ENCODE peak calls at places on chromosomes 5 and 9, in five cellular contexts. R is cardiac fibroblast, S is lower lobe of right lung, A is fibroblast of mammary gland, Q is thyroid gland. I is an unnamed sample.

GRCh38 chr9:88583901-88584596 is 49.1 kb downstream of the NXNL2 start:
- DNase-seq in R (peak; percentile 60), S (no peak), A (peak; percentile 75), Q (no peak), I (no peak)

GRCh38 chr5:71714911-71715310 is 4.2 kb upstream of the CARTPT start:
- DNase-seq in R (no peak), S (no peak), A (no peak), Q (no peak), I (no peak)

GRCh38 chr5:42949348-42950090 is 90.6 kb downstream of the ANXA2R start:
- DNase-seq in R (peak; percentile 81), S (peak; percentile 82), A (peak; percentile 55), Q (peak; percentile 31), I (peak; percentile 83)

GRCh38 chr9:32863291-32863690 is 80.0 kb downstream of the TMEM215 start:
- DNase-seq in R (no peak), S (no peak), A (no peak), Q (no peak), I (no peak)

GRCh38 chr5:170571331-170571731 is 67.5 kb downstream of the KCNIP1 start:
- DNase-seq in R (peak; percentile 66), S (no peak), A (peak; percentile 37), Q (no peak), I (no peak)

GRCh38 chr5:38922199-38922598 is 76.4 kb downstream of the OSMR start:
- DNase-seq in R (peak; percentile 68), S (peak; percentile 67), A (peak; percentile 60), Q (peak; percentile 65), I (no peak)

GRCh38 chr9:93813687-93814560 is 141.2 kb downstream of the BARX1 start:
- DNase-seq in R (no peak), S (no peak), A (no peak), Q (no peak), I (no peak)

GRCh38 chr9:111961011-111961410 is 64.4 kb downstream of the UGCG start:
- DNase-seq in R (peak; percentile 72), S (no peak), A (peak; percentile 81), Q (no peak), I (no peak)

GRCh38 chr9:90556897-90557296 is 85.7 kb downstream of the DIRAS2 start:
- DNase-seq in R (no peak), S (no peak), A (no peak), Q (no peak), I (no peak)

DNA sequence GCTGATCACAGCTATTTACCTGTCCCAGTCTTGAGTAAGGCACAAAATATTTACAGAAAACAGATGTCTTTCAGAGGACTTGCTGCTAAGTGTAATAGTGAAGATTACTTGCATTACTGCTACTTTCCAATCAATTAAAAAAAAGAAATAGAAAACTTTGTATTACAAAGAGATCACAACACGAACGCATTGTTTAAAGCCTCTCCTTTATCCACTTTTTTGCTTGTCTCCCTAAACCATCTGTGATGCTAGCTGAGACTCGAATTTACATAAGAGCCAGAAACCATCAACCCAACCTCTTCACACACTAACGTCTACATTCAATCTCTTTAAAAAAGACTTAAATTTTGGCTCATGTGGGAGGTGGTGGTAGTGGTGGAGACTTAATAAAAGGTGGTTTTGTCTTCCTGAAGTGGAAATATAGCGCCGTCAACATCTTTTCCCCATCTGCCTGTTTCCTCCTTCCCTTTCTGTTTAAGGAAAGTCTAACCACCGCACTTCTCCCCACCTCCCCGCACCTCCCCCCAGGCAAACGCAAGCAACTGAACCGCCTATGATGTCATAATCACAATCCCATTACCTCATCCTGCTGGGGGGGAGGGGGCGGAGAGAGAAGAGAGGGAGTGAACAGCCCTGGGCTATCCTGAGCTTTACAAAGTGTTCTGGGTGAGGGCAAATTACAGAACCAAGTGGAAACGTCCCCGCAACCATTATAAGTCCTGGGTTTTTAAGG is 948 bp upstream of the FAM53C start:
- DNase-seq in R (peak; percentile 88), S (peak; percentile 83), A (peak; percentile 82), Q (no peak), I (no peak)
- H3K4me3 ChIP-seq in R (peak overlapping the region; percentile 76), S (peak overlapping the region; percentile 89), A (peak overlapping the region; percentile 94), Q (peak overlapping the region; percentile 43), I (peak overlapping the region; percentile 96)

GRCh38 chr9:95407524-95407923 is 90.0 kb upstream of the FANCC start:
- DNase-seq in R (no peak), S (no peak), A (no peak), Q (no peak), I (no peak)

GRCh38 chr9:95406114-95406513 is 88.6 kb upstream of the FANCC start:
- DNase-seq in R (peak; percentile 59), S (no peak), A (peak; percentile 73), Q (no peak), I (no peak)

GRCh38 chr9:95411211-95411892 is 93.8 kb upstream of the FANCC start:
- DNase-seq in R (no peak), S (no peak), A (no peak), Q (no peak), I (no peak)

GRCh38 chr9:95413793-95414192 is 96.3 kb upstream of the FANCC start:
- DNase-seq in R (no peak), S (no peak), A (no peak), Q (no peak), I (no peak)

DNA sequence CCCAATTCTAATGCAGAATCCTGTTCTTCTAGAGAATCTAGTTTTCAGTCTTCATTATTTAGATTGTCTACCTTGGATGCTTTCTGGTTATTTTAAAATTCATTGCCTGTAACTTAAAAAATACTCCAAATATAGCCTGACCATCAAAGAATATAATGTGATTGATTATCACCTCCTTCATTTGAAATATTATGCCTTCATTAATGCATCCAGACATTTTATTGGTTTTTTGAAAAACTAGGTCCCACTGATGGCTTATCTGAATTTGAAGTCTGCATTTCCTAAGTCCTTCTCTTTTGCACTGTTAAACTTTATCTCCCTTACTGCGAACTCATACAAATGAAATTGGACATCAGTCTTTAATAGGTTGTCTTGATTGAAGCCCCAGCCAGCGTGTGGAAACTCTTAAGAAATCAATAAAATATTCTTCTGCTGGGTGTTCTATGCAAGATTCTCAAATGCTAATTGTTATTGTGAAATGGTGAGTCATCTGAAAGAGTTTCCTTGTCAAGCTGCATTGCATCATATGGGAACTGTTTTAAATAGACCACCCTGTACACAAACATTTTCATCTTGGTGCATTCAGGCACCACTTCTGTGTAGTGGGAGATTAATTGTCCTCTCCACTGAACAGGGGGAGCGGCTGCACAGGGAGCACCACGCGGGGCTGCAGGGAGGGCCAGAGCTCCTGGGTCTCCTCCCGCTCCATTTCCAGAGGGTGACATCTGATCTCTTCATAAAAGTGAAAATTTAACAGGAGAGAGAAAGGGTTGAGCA is 92.3 kb upstream of the FANCC start:
- DNase-seq in R (peak; percentile 81), S (no peak), A (peak; percentile 89), Q (no peak), I (peak; percentile 69)
- H3K4me3 ChIP-seq in R (no peak overlapping the region), S (no peak overlapping the region), A (no peak overlapping the region), Q (no peak overlapping the region), I (no peak overlapping the region)

GRCh38 chr5:374631-375335 is 53.3 kb downstream of the AHRR start:
- DNase-seq in R (no peak), S (no peak), A (no peak), Q (no peak), I (peak; percentile 68)
- H3K4me3 ChIP-seq in R (no peak overlapping the region), S (no peak overlapping the region), A (no peak overlapping the region), Q (no peak overlapping the region), I (no peak overlapping the region)

DNA sequence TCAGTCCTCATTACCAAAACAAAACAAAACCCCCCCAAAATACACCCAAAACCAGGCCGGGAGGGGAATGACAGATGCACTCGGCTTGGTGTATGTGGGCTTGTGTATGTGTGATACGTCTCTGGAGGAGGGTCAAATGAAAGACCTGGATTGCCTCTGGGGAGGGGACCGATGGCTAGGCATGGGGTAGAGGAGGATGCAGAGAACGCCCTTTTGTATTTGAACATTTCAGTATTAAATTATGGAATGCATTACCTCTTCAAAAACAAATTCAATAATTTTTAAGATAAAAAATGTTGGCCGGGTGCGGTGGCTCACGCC is 61.4 kb downstream of the LMX1B start:
- DNase-seq in R (no peak), S (no peak), A (no peak), Q (no peak), I (no peak)
- H3K4me3 ChIP-seq in R (no peak overlapping the region), S (no peak overlapping the region), A (no peak overlapping the region), Q (no peak overlapping the region), I (no peak overlapping the region)

I was measured in kidney.